ENCODE peak calls at places on chromosomes 11 and 22, in seven cellular contexts. One of them, this sample, is unnamed.

GRCh38 chr11:825366-826231 is 2.1 kb upstream of the CRACR2B start:
- DNase-seq in mammary epithelial cell: no peak
- DNase-seq in GM23338: no peak
- DNase-seq in Peyer's patch: no peak
- DNase-seq in HepG2: no peak
- DNase-seq in lung: no peak
- DNase-seq in fibroblast of lung: no peak
- DNase-seq in this sample: no peak

GRCh38 chr11:126702987-126703386 is 297.6 kb downstream of the KIRREL3 start:
- DNase-seq in lung: no peak
- DNase-seq in HepG2: no peak
- DNase-seq in fibroblast of lung: peak
- DNase-seq in mammary epithelial cell: no peak
- DNase-seq in GM23338: no peak
- DNase-seq in Peyer's patch: no peak
- DNase-seq in this sample: no peak

GRCh38 chr11:30357872-30358271 is 35.0 kb downstream of the ARL14EP start:
- DNase-seq in Peyer's patch: no peak
- DNase-seq in fibroblast of lung: no peak
- DNase-seq in lung: no peak
- DNase-seq in HepG2: no peak
- DNase-seq in GM23338: no peak
- DNase-seq in mammary epithelial cell: no peak
- DNase-seq in this sample: no peak

GRCh38 chr22:48784701-48785503 is 1042.8 kb downstream of the BRD1 start:
- DNase-seq in HepG2: no peak
- DNase-seq in mammary epithelial cell: no peak
- DNase-seq in lung: peak
- DNase-seq in Peyer's patch: no peak
- DNase-seq in fibroblast of lung: no peak
- DNase-seq in GM23338: no peak
- DNase-seq in this sample: no peak

GRCh38 chr11:124793466-124794278 is 6.5 kb downstream of the MSANTD2 start:
- DNase-seq in lung: no peak
- DNase-seq in HepG2: peak
- DNase-seq in Peyer's patch: no peak
- DNase-seq in fibroblast of lung: peak
- DNase-seq in GM23338: peak
- DNase-seq in mammary epithelial cell: peak
- DNase-seq in this sample: peak

GRCh38 chr11:94593030-94593429 is 25.9 kb downstream of the PIWIL4 start:
- DNase-seq in mammary epithelial cell: peak
- DNase-seq in Peyer's patch: no peak
- DNase-seq in fibroblast of lung: peak
- DNase-seq in HepG2: no peak
- DNase-seq in GM23338: no peak
- DNase-seq in lung: no peak
- DNase-seq in this sample: no peak

GRCh38 chr11:69470301-69470700 is 11.2 kb upstream of the LINC01488 start:
- DNase-seq in GM23338: no peak
- DNase-seq in lung: no peak
- DNase-seq in Peyer's patch: no peak
- DNase-seq in fibroblast of lung: no peak
- DNase-seq in mammary epithelial cell: no peak
- DNase-seq in HepG2: peak
- DNase-seq in this sample: no peak

GRCh38 chr11:18705651-18706281 is 7.2 kb downstream of the TMEM86A start:
- DNase-seq in HepG2: no peak
- DNase-seq in lung: peak
- DNase-seq in Peyer's patch: peak
- DNase-seq in mammary epithelial cell: no peak
- DNase-seq in GM23338: peak
- DNase-seq in fibroblast of lung: no peak
- DNase-seq in this sample: peak

GRCh38 chr22:32080904-32081303 is 37.8 kb downstream of the SLC5A1 start:
- DNase-seq in Peyer's patch: no peak
- DNase-seq in fibroblast of lung: peak
- DNase-seq in GM23338: peak
- DNase-seq in HepG2: peak
- DNase-seq in mammary epithelial cell: peak
- DNase-seq in lung: no peak
- DNase-seq in this sample: peak

GRCh38 chr11:67285541-67286498 is 3.3 kb upstream of the ANKRD13D start:
- DNase-seq in HepG2: no peak
- DNase-seq in GM23338: no peak
- DNase-seq in mammary epithelial cell: no peak
- DNase-seq in lung: no peak
- DNase-seq in Peyer's patch: no peak
- DNase-seq in fibroblast of lung: no peak
- DNase-seq in this sample: peak

GRCh38 chr11:28566643-28567042 is 458.5 kb downstream of the METTL15 start:
- DNase-seq in mammary epithelial cell: peak
- DNase-seq in HepG2: no peak
- DNase-seq in Peyer's patch: no peak
- DNase-seq in lung: peak
- DNase-seq in GM23338: peak
- DNase-seq in fibroblast of lung: peak
- DNase-seq in this sample: no peak

GRCh38 chr11:34614334-34615113 is 6.4 kb upstream of the EHF start:
- DNase-seq in fibroblast of lung: peak
- DNase-seq in lung: no peak
- DNase-seq in GM23338: no peak
- DNase-seq in mammary epithelial cell: no peak
- DNase-seq in Peyer's patch: no peak
- DNase-seq in HepG2: no peak
- DNase-seq in this sample: no peak

GRCh38 chr22:18056161-18056666 is 21.6 kb upstream of the PEX26 start:
- DNase-seq in Peyer's patch: peak
- DNase-seq in fibroblast of lung: peak
- DNase-seq in mammary epithelial cell: peak
- DNase-seq in lung: no peak
- DNase-seq in GM23338: no peak
- DNase-seq in HepG2: peak
- DNase-seq in this sample: no peak

GRCh38 chr11:64809781-64810241 is 540 bp downstream of the MEN1 start:
- DNase-seq in GM23338: peak
- DNase-seq in fibroblast of lung: peak
- DNase-seq in lung: peak
- DNase-seq in HepG2: no peak
- DNase-seq in mammary epithelial cell: peak
- DNase-seq in Peyer's patch: peak
- DNase-seq in this sample: no peak

GRCh38 chr11:17828311-17828751 is 93.8 kb downstream of the KCNC1 start:
- DNase-seq in Peyer's patch: no peak
- DNase-seq in GM23338: no peak
- DNase-seq in HepG2: no peak
- DNase-seq in lung: no peak
- DNase-seq in fibroblast of lung: peak
- DNase-seq in mammary epithelial cell: no peak
- DNase-seq in this sample: no peak

GRCh38 chr11:115961168-115962003 is 457.2 kb upstream of the CADM1 start:
- DNase-seq in GM23338: no peak
- DNase-seq in mammary epithelial cell: no peak
- DNase-seq in lung: no peak
- DNase-seq in Peyer's patch: no peak
- DNase-seq in fibroblast of lung: peak
- DNase-seq in HepG2: no peak
- DNase-seq in this sample: no peak

GRCh38 chr11:15883349-15883961 is 472.9 kb downstream of the SOX6 start:
- DNase-seq in GM23338: no peak
- DNase-seq in HepG2: no peak
- DNase-seq in Peyer's patch: no peak
- DNase-seq in fibroblast of lung: no peak
- DNase-seq in mammary epithelial cell: no peak
- DNase-seq in lung: no peak
- DNase-seq in this sample: no peak
- H3K27ac ChIP-seq in GM23338: no peak
- H3K27ac ChIP-seq in HepG2: no peak
- H3K27ac ChIP-seq in Peyer's patch: no peak
- H3K27ac ChIP-seq in fibroblast of lung: no peak
- H3K27ac ChIP-seq in mammary epithelial cell: no peak
- H3K27ac ChIP-seq in lung: no peak
- H3K27ac ChIP-seq in this sample: no peak

DNA sequence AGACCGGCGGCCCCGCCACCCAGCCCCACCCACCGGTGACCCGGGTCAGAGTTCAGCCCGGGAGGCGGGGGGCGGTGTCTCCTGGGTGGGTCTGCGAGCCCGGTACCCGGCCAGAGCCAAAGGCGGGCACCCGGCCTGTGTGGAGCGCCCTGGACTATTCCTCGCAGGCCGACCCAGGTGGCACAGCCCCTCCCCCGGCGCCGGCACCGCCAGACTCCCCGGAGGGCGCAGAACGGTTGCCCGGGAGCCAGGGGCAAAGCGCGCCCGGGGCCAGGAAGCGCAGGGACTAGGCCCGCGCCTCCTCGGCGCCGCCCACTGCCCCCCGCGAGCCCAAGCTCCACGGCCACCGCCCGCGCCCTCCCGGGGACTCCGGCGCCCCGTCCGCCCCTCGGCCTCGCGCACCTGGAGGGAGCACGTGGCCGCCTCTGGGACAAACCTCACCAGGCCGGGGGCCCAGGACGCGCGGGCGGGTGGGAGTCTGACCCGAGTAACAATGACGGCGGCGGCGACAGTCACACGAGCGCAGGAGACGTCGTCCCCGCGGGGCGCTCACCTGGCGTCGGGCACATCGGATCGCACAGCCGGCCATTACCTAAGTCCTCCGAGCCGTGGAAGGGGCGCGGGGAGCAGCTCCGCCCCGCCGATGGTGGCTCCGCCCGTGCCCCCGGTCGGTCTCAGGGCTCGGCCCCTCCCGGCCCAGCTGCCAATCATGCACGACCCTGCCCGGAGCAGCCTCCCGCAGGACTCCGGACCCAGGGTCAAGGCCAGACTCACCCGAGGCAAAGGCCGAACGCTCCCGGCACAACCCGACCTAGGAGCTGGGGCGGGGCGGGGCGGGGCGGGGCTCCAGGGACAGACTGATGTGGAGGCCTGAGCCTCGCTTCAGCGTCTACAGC is 7.5 kb downstream of the PLXNB2 start:
- DNase-seq in lung: no peak
- DNase-seq in GM23338: peak
- DNase-seq in HepG2: no peak
- DNase-seq in Peyer's patch: peak
- DNase-seq in fibroblast of lung: no peak
- DNase-seq in mammary epithelial cell: no peak
- DNase-seq in this sample: no peak
- H3K4me3 ChIP-seq in lung: no peak
- H3K4me3 ChIP-seq in GM23338: peak
- H3K4me3 ChIP-seq in HepG2: no peak
- H3K4me3 ChIP-seq in Peyer's patch: peak
- H3K4me3 ChIP-seq in fibroblast of lung: no peak
- H3K4me3 ChIP-seq in mammary epithelial cell: no peak
- H3K4me3 ChIP-seq in this sample: no peak

DNA sequence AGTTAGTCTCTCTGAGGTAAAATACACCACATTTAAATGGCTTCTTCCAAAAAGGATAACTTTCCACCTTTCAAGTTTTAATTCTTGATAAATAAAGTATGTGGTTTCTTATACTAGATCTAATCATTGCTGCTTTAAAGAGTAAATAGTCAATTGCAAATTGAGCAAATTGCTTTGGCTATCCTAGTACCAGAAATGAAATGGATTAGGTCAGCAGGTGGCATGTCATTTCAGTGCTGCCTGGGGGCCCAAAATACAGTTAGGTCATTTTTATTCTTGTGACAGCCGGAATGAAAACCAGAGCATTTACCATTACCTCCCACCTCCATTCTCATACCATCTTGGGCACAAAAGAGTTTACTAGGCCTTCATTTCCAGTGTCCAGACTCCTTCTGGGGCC is 70.2 kb downstream of the PHF21A start:
- DNase-seq in HepG2: no peak
- DNase-seq in mammary epithelial cell: no peak
- DNase-seq in fibroblast of lung: no peak
- DNase-seq in GM23338: no peak
- DNase-seq in lung: no peak
- DNase-seq in Peyer's patch: no peak
- DNase-seq in this sample: no peak
- H3K27ac ChIP-seq in HepG2: no peak
- H3K27ac ChIP-seq in mammary epithelial cell: no peak
- H3K27ac ChIP-seq in fibroblast of lung: no peak
- H3K27ac ChIP-seq in GM23338: no peak
- H3K27ac ChIP-seq in lung: no peak
- H3K27ac ChIP-seq in Peyer's patch: no peak
- H3K27ac ChIP-seq in this sample: no peak

GRCh38 chr11:117823941-117824420 is 563 bp downstream of the FXYD2 start:
- DNase-seq in HepG2: no peak
- DNase-seq in Peyer's patch: peak
- DNase-seq in lung: peak
- DNase-seq in mammary epithelial cell: no peak
- DNase-seq in fibroblast of lung: peak
- DNase-seq in GM23338: no peak
- DNase-seq in this sample: no peak

GRCh38 chr11:117823294-117823940 is 1.1 kb downstream of the FXYD2 start:
- DNase-seq in GM23338: no peak
- DNase-seq in Peyer's patch: peak
- DNase-seq in fibroblast of lung: no peak
- DNase-seq in mammary epithelial cell: no peak
- DNase-seq in lung: no peak
- DNase-seq in HepG2: no peak
- DNase-seq in this sample: peak

GRCh38 chr11:117825538-117826359 is 1.2 kb upstream of the FXYD2 start:
- DNase-seq in mammary epithelial cell: no peak
- DNase-seq in fibroblast of lung: no peak
- DNase-seq in Peyer's patch: no peak
- DNase-seq in HepG2: no peak
- DNase-seq in lung: no peak
- DNase-seq in GM23338: no peak
- DNase-seq in this sample: no peak

GRCh38 chr11:117826360-117826635 is 1.8 kb upstream of the FXYD2 start:
- DNase-seq in fibroblast of lung: no peak
- DNase-seq in lung: no peak
- DNase-seq in Peyer's patch: peak
- DNase-seq in HepG2: no peak
- DNase-seq in mammary epithelial cell: no peak
- DNase-seq in GM23338: no peak
- DNase-seq in this sample: no peak

DNA sequence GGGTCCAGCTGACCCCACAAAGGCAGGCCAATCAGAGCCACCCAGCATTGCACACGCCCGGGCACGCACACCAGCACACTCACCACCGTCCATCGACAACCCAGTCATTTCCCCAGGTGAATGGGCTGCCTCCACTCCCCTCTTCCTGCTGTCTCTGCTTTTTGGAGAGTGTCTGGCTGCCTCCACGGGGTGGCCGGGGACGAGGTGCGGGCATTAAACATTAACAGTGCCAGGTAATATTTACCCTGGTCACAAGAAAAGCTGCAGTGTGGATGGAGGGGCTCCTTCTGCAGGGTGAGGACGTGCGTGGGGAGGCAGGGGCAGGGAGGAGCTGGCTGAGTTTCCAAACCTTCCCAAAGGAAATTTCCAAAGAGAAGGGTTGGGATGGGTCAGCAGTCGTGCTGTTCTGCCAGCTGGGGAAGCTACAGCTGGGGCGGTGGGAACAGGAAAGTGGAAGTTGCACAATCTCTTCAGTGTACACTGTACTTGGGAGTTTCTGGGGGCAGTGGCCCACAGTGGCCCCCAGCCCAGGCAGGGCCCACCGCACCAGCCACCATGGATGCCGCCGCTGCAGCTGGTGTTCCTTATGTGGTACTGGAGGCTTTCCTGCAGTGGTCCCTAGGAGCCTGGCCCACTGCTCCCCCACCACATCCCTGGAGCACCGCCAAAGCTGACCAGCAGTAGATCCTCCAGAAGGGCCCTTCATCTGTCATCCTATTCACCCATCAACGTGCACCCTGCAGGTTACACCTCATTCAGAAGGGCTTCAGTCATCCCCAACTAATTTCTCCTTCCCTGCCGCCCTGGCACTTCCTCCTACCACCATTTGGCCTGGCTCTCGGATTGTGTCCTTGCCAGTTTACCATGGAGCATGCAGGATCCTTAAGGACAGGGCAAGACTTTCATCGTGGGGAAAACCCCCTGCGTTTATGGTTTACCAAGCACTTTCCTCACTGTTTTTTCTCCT is at the start of gene FXYD2:
- DNase-seq in fibroblast of lung: no peak
- DNase-seq in mammary epithelial cell: no peak
- DNase-seq in Peyer's patch: peak
- DNase-seq in HepG2: no peak
- DNase-seq in lung: no peak
- DNase-seq in GM23338: no peak
- DNase-seq in this sample: no peak
- H3K4me3 ChIP-seq in fibroblast of lung: no peak
- H3K4me3 ChIP-seq in mammary epithelial cell: no peak
- H3K4me3 ChIP-seq in Peyer's patch: no peak
- H3K4me3 ChIP-seq in HepG2: peak
- H3K4me3 ChIP-seq in lung: no peak
- H3K4me3 ChIP-seq in GM23338: no peak
- H3K4me3 ChIP-seq in this sample: no peak

This sample was measured in CD4-positive, alpha-beta memory T cell.